ENCODE peak calls at places on chromosome 5, in six cellular contexts. X, Y, S, O, W and L are unnamed samples.
A peak's percentile ranks its signal among the peaks of the same experiment; 100 is the strongest.

GRCh38 chr5:59049070-59049469 is 466.2 kb downstream of the RAB3C start:
- DNase-seq in X (no peak), Y (no peak), S (no peak), O (no peak), W (no peak), L (no peak)

GRCh38 chr5:33936004-33936380 is 194 bp upstream of the RXFP3 start:
- DNase-seq in X (peak; percentile 82), Y (peak; percentile 54), S (peak; percentile 77), O (peak; percentile 80), W (peak; percentile 94), L (peak; percentile 72)

GRCh38 chr5:76692651-76693050 is 23.3 kb upstream of the F2R start:
- DNase-seq in X (no peak), Y (no peak), S (no peak), O (no peak), W (no peak), L (no peak)

GRCh38 chr5:57735754-57736153 is 253.1 kb upstream of the ACTBL2 start:
- DNase-seq in X (no peak), Y (peak; percentile 96), S (no peak), O (no peak), W (no peak), L (peak; percentile 88)

GRCh38 chr5:141760753-141761152 is 78.7 kb upstream of the ARAP3 start:
- DNase-seq in X (no peak), Y (no peak), S (no peak), O (no peak), W (no peak), L (no peak)

GRCh38 chr5:172769598-172770373 is 1.2 kb downstream of the DUSP1 start:
- DNase-seq in X (no peak), Y (peak; percentile 51), S (peak; percentile 45), O (no peak), W (no peak), L (peak; percentile 49)

GRCh38 chr5:74643160-74643562 is 2.6 kb upstream of the ENC1 start:
- DNase-seq in X (no peak), Y (peak; percentile 96), S (peak; percentile 11), O (no peak), W (no peak), L (peak; percentile 98)

GRCh38 chr5:81426347-81426746 is 32.4 kb upstream of the ACOT12 start:
- DNase-seq in X (no peak), Y (no peak), S (no peak), O (no peak), W (no peak), L (no peak)

GRCh38 chr5:95686661-95687060 is 3.9 kb upstream of the SPATA9 start:
- DNase-seq in X (no peak), Y (peak; percentile 15), S (peak; percentile 94), O (no peak), W (no peak), L (peak; percentile 39)

GRCh38 chr5:56409331-56410190 is 176.4 kb upstream of the ANKRD55 start:
- DNase-seq in X (no peak), Y (peak; percentile 99), S (peak; percentile 51), O (no peak), W (no peak), L (peak; percentile 87)

GRCh38 chr5:59661939-59662615 is 231.4 kb downstream of the PDE4D start:
- DNase-seq in X (no peak), Y (no peak), S (peak; percentile 47), O (no peak), W (no peak), L (peak; percentile 47)

GRCh38 chr5:112935675-112936074 is 13.6 kb upstream of the REEP5 start:
- DNase-seq in X (no peak), Y (peak; percentile 52), S (no peak), O (no peak), W (no peak), L (no peak)

GRCh38 chr5:157252741-157253465 is 13.0 kb upstream of the CYFIP2 start:
- DNase-seq in X (no peak), Y (peak; percentile 23), S (no peak), O (no peak), W (no peak), L (peak; percentile 28)

GRCh38 chr5:16427572-16427971 is 38.0 kb downstream of the ZNF622 start:
- DNase-seq in X (no peak), Y (no peak), S (no peak), O (no peak), W (no peak), L (no peak)

GRCh38 chr5:169542811-169543210 is 40.8 kb upstream of the SPDL1 start:
- DNase-seq in X (no peak), Y (no peak), S (no peak), O (no peak), W (no peak), L (no peak)

GRCh38 chr5:21919417-21920022 is 933.6 kb downstream of the CDH12 start:
- DNase-seq in X (peak; percentile 30), Y (peak; percentile 45), S (peak; percentile 61), O (peak; percentile 20), W (no peak), L (peak; percentile 41)

GRCh38 chr5:32538031-32538547 is 47.3 kb upstream of the SUB1 start:
- DNase-seq in X (no peak), Y (no peak), S (no peak), O (no peak), W (no peak), L (no peak)

GRCh38 chr5:60399507-60399906 is 300.5 kb downstream of the DEPDC1B start:
- DNase-seq in X (no peak), Y (no peak), S (no peak), O (no peak), W (no peak), L (no peak)

GRCh38 chr5:140391312-140391711 is 10.3 kb upstream of the ANKHD1 start:
- DNase-seq in X (no peak), Y (no peak), S (no peak), O (no peak), W (no peak), L (no peak)

GRCh38 chr5:126778675-126779403 is 1.9 kb downstream of the LMNB1 start:
- DNase-seq in X (no peak), Y (no peak), S (peak; percentile 54), O (peak; percentile 18), W (no peak), L (no peak)

GRCh38 chr5:121968910-121969607 is 7.3 kb downstream of the SRFBP1 start:
- DNase-seq in X (no peak), Y (peak; percentile 100), S (no peak), O (no peak), W (no peak), L (peak; percentile 100)

GRCh38 chr5:168012006-168012405 is 279.4 kb upstream of the WWC1 start:
- DNase-seq in X (no peak), Y (no peak), S (no peak), O (no peak), W (no peak), L (no peak)

GRCh38 chr5:168017313-168017712 is 274.1 kb upstream of the WWC1 start:
- DNase-seq in X (no peak), Y (no peak), S (no peak), O (no peak), W (no peak), L (no peak)

GRCh38 chr5:168014423-168014822 is 277.0 kb upstream of the WWC1 start:
- DNase-seq in X (no peak), Y (no peak), S (no peak), O (no peak), W (no peak), L (no peak)

GRCh38 chr5:168013546-168013945 is 277.9 kb upstream of the WWC1 start:
- DNase-seq in X (no peak), Y (no peak), S (no peak), O (no peak), W (no peak), L (no peak)

DNA sequence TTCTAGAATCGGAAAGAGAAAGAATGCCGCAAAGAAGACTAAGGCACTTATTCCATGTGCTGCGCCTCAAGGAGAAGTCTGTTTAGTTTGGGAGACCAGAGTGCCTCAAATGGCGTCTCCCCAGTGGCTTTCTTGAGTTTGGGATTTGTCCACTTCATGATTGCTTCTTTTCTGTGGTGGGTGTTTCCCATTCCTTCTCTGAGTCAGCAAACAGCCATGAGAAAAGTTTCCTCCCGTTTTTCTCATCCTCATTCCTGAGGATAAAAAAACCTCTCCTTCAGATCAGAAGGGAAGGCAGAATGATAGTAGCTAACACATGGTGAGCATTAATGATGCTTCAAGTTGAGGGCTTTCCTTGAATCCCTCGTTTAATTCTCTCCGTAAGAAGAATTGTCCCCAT is 275.9 kb upstream of the WWC1 start:
- DNase-seq in X (no peak), Y (peak; percentile 5), S (no peak), O (no peak), W (no peak), L (peak; percentile 8)
- H2BK15ac ChIP-seq in X (no peak overlapping the region), Y (no peak overlapping the region), S (no peak overlapping the region), O (no peak overlapping the region), W (no peak overlapping the region), L (no peak overlapping the region)

GRCh38 chr5:154474267-154474956 is 3.6 kb downstream of the HAND1 start:
- DNase-seq in X (no peak), Y (no peak), S (peak; percentile 24), O (peak; percentile 39), W (no peak), L (no peak)
- H3K4ac ChIP-seq in X (no peak overlapping the region), Y (no peak overlapping the region), S (no peak overlapping the region), O (no peak overlapping the region), W (no peak overlapping the region), L (no peak overlapping the region)

GRCh38 chr5:988316-988715 is 20.3 kb upstream of the NKD2 start:
- DNase-seq in X (no peak), Y (no peak), S (no peak), O (no peak), W (no peak), L (no peak)

GRCh38 chr5:987761-988160 is 20.8 kb upstream of the NKD2 start:
- DNase-seq in X (no peak), Y (no peak), S (no peak), O (no peak), W (no peak), L (no peak)

GRCh38 chr5:991472-992267 is 16.9 kb upstream of the NKD2 start:
- DNase-seq in X (no peak), Y (no peak), S (no peak), O (no peak), W (no peak), L (no peak)

GRCh38 chr5:994272-994607 is 14.4 kb upstream of the NKD2 start:
- DNase-seq in X (no peak), Y (no peak), S (no peak), O (no peak), W (no peak), L (no peak)

GRCh38 chr5:989961-990530 is 18.6 kb upstream of the NKD2 start:
- DNase-seq in X (peak; percentile 70), Y (no peak), S (peak; percentile 54), O (no peak), W (peak; percentile 54), L (no peak)
- H2BK15ac ChIP-seq in X (no peak overlapping the region), Y (no peak overlapping the region), S (no peak overlapping the region), O (peak overlapping the region; percentile 17), W (peak overlapping the region; percentile 29), L (no peak overlapping the region)

DNA sequence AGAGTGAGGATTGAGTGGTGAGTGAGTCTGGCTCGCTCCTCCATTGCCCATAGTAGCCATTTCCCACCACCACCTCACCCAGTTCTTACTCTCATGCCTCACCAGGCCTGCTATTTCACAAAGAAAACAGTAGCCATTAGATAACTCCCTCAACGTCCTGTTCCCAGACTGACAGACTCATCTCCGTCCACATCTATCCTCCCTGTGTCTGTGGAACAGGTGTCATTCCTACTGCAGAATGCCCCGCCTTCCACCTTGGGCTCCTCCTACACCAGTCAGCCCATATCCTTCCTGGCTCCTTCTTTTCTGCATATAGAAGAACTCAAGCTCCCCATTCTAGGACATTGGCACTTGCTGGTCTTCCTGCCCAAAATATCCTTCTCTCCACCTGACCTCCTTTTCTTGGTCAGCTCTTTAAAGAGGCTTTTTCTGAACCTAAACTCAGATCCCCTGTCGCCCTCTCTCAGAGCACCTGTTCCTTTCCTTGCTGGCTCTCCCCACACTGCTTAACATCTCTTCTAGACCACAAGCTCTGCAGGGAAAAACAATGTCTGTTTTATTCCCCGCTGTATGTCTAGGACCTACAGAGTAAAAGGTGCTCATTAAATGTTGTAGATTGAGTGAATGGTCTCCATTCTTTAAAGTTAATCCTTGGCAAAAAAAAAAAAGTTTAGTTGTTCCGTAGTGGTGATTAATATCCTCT is 3.2 kb downstream of the TNFAIP8 start:
- DNase-seq in X (no peak), Y (no peak), S (no peak), O (no peak), W (no peak), L (no peak)
- H3K4ac ChIP-seq in X (no peak overlapping the region), Y (peak overlapping the region; percentile 31), S (no peak overlapping the region), O (no peak overlapping the region), W (no peak overlapping the region), L (no peak overlapping the region)